ENCODE peak calls at places on chromosomes 11 and 22, in seven cellular contexts. T is A549, E is Peyer's patch, P is dorsolateral prefrontal cortex, W is RWPE1, B is cardiac muscle cell, F is hepatocyte. Y is an unnamed sample.
A peak's percentile ranks its signal among the peaks of the same experiment; 100 is the strongest.

GRCh38 chr22:30294066-30294465 is 4.8 kb upstream of the CASTOR1 start:
- DNase-seq in T (no peak), E (no peak), F (no peak), B (no peak), P (no peak), W (no peak), Y (peak; percentile 63)

GRCh38 chr22:27323646-27324045 is 477.9 kb downstream of the MN1 start:
- DNase-seq in T (no peak), E (no peak), W (no peak), P (no peak), B (no peak), F (no peak), Y (no peak)

GRCh38 chr11:94735907-94736306 is 32.2 kb upstream of the AMOTL1 start:
- DNase-seq in B (no peak), F (no peak), P (no peak), T (no peak), W (no peak), E (no peak), Y (peak; percentile 48)

GRCh38 chr11:119709638-119710346 is 19.2 kb downstream of the NECTIN1 start:
- DNase-seq in P (peak; percentile 87), T (no peak), F (peak; percentile 75), E (no peak), B (peak; percentile 90), W (no peak), Y (peak; percentile 90)

GRCh38 chr22:39173787-39174497 is 21.5 kb upstream of the CBX7 start:
- DNase-seq in F (no peak), W (no peak), P (no peak), T (no peak), E (peak; percentile 43), B (peak; percentile 23), Y (no peak)

GRCh38 chr11:7514099-7514725 is 413 bp downstream of the PPFIBP2 start:
- DNase-seq in W (no peak), P (peak; percentile 41), F (peak; percentile 37), B (no peak), E (peak; percentile 32), T (peak; percentile 22), Y (no peak)

GRCh38 chr11:10975287-10975721 is 117.5 kb upstream of the ZBED5 start:
- DNase-seq in W (no peak), F (peak; percentile 37), E (no peak), B (no peak), P (no peak), T (no peak), Y (no peak)

GRCh38 chr11:66854729-66855211 is 2.1 kb upstream of the LRFN4 start:
- DNase-seq in T (no peak), W (no peak), F (no peak), P (no peak), B (no peak), E (no peak), Y (no peak)

GRCh38 chr11:12006552-12007229 is 1.7 kb downstream of the DKK3 start:
- DNase-seq in W (no peak), B (no peak), F (no peak), E (no peak), P (no peak), T (no peak), Y (no peak)

GRCh38 chr11:9757809-9758675 is 94.2 kb downstream of the SWAP70 start:
- DNase-seq in F (peak; percentile 93), P (peak; percentile 80), T (peak; percentile 92), W (peak; percentile 92), B (peak; percentile 86), E (peak; percentile 92), Y (peak; percentile 90)

GRCh38 chr11:9760180-9760550 is 96.3 kb downstream of the SWAP70 start:
- DNase-seq in F (peak; percentile 43), E (no peak), B (peak; percentile 97), W (no peak), P (peak; percentile 66), T (no peak), Y (no peak)

GRCh38 chr11:9756878-9757277 is 93.0 kb downstream of the SWAP70 start:
- DNase-seq in B (no peak), F (no peak), T (no peak), E (no peak), W (no peak), P (no peak), Y (no peak)

GRCh38 chr11:9759519-9760179 is 95.8 kb downstream of the SWAP70 start:
- DNase-seq in W (peak; percentile 99), P (peak; percentile 16), F (peak; percentile 92), B (peak; percentile 97), T (peak; percentile 93), E (peak; percentile 68), Y (peak; percentile 54)

DNA sequence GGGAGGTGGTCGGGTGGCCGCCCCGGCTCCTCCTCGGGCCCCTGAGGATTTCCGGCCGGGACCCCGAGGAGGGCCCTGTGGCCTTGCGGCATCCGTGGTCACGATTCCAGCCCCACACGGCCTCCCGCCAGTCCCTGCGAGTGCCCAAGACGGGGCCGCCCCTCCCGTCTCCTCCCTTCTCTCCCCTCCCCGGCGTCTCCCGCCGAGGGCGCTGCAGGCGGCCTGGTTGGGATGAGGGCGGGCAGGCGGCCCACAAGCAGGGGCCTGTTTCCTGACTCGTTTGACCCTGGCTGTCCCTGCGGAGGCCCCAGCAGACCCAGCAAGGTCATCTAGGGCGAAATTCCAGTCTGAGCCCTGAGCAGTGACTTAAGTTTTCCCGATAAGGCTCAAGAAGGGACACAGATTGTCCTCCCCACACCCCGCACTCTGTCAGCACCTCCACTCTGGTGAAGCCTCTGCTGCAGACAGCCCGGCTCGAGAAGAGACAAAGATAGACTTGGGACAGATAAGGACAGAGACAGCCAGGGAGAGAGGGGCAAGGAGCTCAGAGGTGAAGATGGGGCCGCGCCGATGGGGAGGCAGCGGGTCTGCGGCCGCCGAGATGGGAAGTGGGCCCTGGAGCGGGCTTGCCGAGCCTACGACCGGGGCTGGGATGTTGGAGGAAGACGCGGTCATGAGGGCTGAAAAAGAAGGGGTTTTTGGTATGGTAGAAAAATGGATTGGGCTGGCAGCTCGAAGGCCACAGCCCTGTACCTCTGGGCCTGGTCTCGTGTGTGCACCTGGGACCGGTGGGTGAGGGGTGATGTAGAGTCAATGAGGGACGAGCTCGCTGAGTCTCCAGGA is 95.0 kb downstream of the SWAP70 start:
- DNase-seq in F (peak; percentile 90), P (peak; percentile 46), T (peak; percentile 71), B (peak; percentile 90), E (peak; percentile 68), W (peak; percentile 64), Y (peak; percentile 88)
- TF ChIP-seq CTCF in F (peak; percentile 43), P (no peak), T (no peak), B (peak; percentile 36), E (no peak), W (no peak), Y (peak; percentile 34)

GRCh38 chr11:46520971-46521745 is 72.7 kb downstream of the AMBRA1 start:
- DNase-seq in F (no peak), P (peak; percentile 21), B (peak; percentile 59), E (no peak), T (no peak), W (peak; percentile 60), Y (no peak)

GRCh38 chr11:46524201-46524600 is 69.6 kb downstream of the AMBRA1 start:
- DNase-seq in B (no peak), P (no peak), T (no peak), W (no peak), E (no peak), F (no peak), Y (no peak)

GRCh38 chr11:46523290-46523689 is 70.5 kb downstream of the AMBRA1 start:
- DNase-seq in T (no peak), P (no peak), W (no peak), B (no peak), F (no peak), E (no peak), Y (no peak)

GRCh38 chr11:46522682-46523281 is 71.0 kb downstream of the AMBRA1 start:
- DNase-seq in W (no peak), T (no peak), F (no peak), B (no peak), P (no peak), E (no peak), Y (no peak)

DNA sequence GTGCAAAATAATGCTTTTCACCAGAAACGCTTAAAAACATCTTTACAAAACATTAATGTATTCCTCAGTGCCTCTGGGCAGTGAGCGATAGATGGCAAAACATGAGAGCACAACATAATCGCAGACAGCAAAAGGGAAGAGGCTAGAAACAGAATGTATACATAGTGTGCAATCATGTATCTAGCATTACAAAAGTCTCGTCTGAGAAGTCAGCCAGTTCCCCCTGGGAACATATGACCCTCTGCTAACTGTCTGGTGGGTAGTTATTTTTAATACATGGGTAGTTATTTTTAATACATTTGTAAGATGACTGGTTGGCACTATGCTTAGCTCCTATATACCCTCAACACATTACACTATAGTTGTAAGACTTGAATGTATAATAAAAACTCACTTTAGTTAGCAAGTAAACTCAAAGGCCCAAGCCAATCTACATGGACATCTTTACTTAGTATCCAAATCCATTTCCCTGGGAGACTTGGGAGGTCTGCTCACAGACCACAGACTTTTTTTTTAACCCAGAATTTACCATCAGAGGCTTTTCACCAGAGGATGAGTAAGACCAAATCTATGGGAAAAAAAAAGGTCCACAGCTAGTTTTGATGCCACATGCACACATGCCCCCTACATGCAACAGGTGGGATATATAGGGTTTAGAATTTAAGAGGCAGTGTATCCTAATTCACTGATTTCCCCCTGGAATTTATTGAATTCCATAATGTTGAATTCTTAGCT is 71.7 kb downstream of the AMBRA1 start:
- DNase-seq in T (no peak), B (peak; percentile 21), P (no peak), W (no peak), F (no peak), E (no peak), Y (no peak)
- TF ChIP-seq CTCF in T (no peak), B (peak; percentile 11), P (no peak), W (no peak), F (peak; percentile 22), E (no peak), Y (peak; percentile 12)

GRCh38 chr22:42614312-42615091 is at the start of gene POLDIP3:
- DNase-seq in P (peak; percentile 99), W (peak; percentile 87), B (peak; percentile 99), F (peak; percentile 100), T (peak; percentile 81), E (peak; percentile 99), Y (peak; percentile 99)
- TF ChIP-seq CTCF in P (peak; percentile 31), W (no peak), B (peak; percentile 24), F (peak; percentile 8), T (no peak), E (no peak), Y (peak; percentile 15)

DNA sequence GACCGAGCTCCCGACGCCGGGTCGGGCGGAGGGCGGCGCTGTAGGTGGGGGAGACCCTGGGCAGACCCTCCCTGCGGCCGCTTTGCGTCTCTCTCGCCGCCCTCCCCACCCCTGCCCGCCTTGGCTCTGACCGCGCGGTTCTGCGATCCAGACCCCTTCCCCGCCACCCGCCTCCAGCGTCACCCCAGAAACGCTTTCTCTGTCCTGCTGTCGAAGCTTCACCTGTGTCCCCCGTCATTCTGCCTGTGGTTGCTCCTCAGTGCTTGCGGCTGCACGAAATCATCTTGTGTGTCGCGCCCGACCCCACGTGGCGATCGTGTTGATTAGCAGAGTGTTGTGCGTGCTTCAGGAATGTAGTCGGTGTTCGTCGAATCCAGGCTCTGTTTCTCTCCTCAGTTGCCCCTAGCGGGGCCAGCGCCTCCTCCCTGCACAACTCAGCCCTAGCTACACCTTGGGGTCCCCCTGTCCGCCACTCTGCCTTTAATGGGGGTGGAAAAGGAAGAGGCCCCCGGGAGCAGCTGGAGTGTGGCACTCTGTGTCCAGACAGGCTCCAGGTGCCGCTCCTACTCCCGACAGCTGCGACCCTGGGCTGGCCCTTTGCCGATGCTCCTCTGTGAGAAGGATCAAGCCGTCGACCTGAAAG is 851 bp downstream of the PTDSS2 start:
- DNase-seq in F (peak; percentile 86), T (peak; percentile 66), B (peak; percentile 65), W (peak; percentile 64), P (peak; percentile 40), E (peak; percentile 86), Y (peak; percentile 80)
- TF ChIP-seq CTCF in F (peak; percentile 49), T (peak; percentile 10), B (no peak), W (peak; percentile 61), P (no peak), E (no peak), Y (peak; percentile 63)